ENCODE peak calls at places on chromosomes 4 and X, in seven cellular contexts. One of them, this sample, is unnamed.

GRCh38 chrX:150533863-150534262 is 34.6 kb upstream of the MTM1 start:
- DNase-seq in activated naive CD8-positive, alpha-beta T cell treated with anti-CD3 and anti-CD28 coated beads for 36 hours: no peak
- DNase-seq in ovary: no peak
- DNase-seq in Calu3: no peak
- DNase-seq in AG09319: no peak
- DNase-seq in activated CD8-positive, alpha-beta memory T cell treated with anti-CD3 and anti-CD28 coated beads for 4 hours: no peak
- DNase-seq in head of caudate nucleus: no peak
- DNase-seq in this sample: no peak

GRCh38 chr4:5865896-5866599 is 26.8 kb downstream of the CRMP1 start:
- DNase-seq in activated naive CD8-positive, alpha-beta T cell treated with anti-CD3 and anti-CD28 coated beads for 36 hours: no peak
- DNase-seq in head of caudate nucleus: no peak
- DNase-seq in activated CD8-positive, alpha-beta memory T cell treated with anti-CD3 and anti-CD28 coated beads for 4 hours: no peak
- DNase-seq in AG09319: no peak
- DNase-seq in Calu3: no peak
- DNase-seq in ovary: no peak
- DNase-seq in this sample: no peak

GRCh38 chr4:115110191-115111166 is 2.9 kb downstream of the NDST4 start:
- DNase-seq in activated CD8-positive, alpha-beta memory T cell treated with anti-CD3 and anti-CD28 coated beads for 4 hours: no peak
- DNase-seq in activated naive CD8-positive, alpha-beta T cell treated with anti-CD3 and anti-CD28 coated beads for 36 hours: no peak
- DNase-seq in Calu3: no peak
- DNase-seq in AG09319: no peak
- DNase-seq in head of caudate nucleus: no peak
- DNase-seq in ovary: no peak
- DNase-seq in this sample: no peak

GRCh38 chrX:37824491-37825224 is 22.7 kb downstream of the DYNLT3 start:
- DNase-seq in AG09319: no peak
- DNase-seq in ovary: no peak
- DNase-seq in Calu3: no peak
- DNase-seq in activated naive CD8-positive, alpha-beta T cell treated with anti-CD3 and anti-CD28 coated beads for 36 hours: no peak
- DNase-seq in activated CD8-positive, alpha-beta memory T cell treated with anti-CD3 and anti-CD28 coated beads for 4 hours: no peak
- DNase-seq in head of caudate nucleus: no peak
- DNase-seq in this sample: no peak

GRCh38 chr4:123244233-123244632 is 152.4 kb upstream of the SPRY1 start:
- DNase-seq in head of caudate nucleus: peak; percentile 19
- DNase-seq in activated CD8-positive, alpha-beta memory T cell treated with anti-CD3 and anti-CD28 coated beads for 4 hours: peak; percentile 1
- DNase-seq in AG09319: no peak
- DNase-seq in Calu3: no peak
- DNase-seq in ovary: no peak
- DNase-seq in activated naive CD8-positive, alpha-beta T cell treated with anti-CD3 and anti-CD28 coated beads for 36 hours: no peak
- DNase-seq in this sample: no peak

GRCh38 chrX:110131031-110131430 is 128.1 kb downstream of the TMEM164 start:
- DNase-seq in Calu3: no peak
- DNase-seq in AG09319: no peak
- DNase-seq in head of caudate nucleus: no peak
- DNase-seq in activated naive CD8-positive, alpha-beta T cell treated with anti-CD3 and anti-CD28 coated beads for 36 hours: no peak
- DNase-seq in activated CD8-positive, alpha-beta memory T cell treated with anti-CD3 and anti-CD28 coated beads for 4 hours: no peak
- DNase-seq in ovary: no peak
- DNase-seq in this sample: no peak

GRCh38 chr4:131002132-131002531 is 1906.2 kb downstream of the C4orf33 start:
- DNase-seq in activated naive CD8-positive, alpha-beta T cell treated with anti-CD3 and anti-CD28 coated beads for 36 hours: no peak
- DNase-seq in ovary: no peak
- DNase-seq in head of caudate nucleus: no peak
- DNase-seq in AG09319: no peak
- DNase-seq in Calu3: no peak
- DNase-seq in activated CD8-positive, alpha-beta memory T cell treated with anti-CD3 and anti-CD28 coated beads for 4 hours: no peak
- DNase-seq in this sample: no peak

GRCh38 chr4:115844180-115844579 is 730.8 kb upstream of the NDST4 start:
- DNase-seq in head of caudate nucleus: no peak
- DNase-seq in ovary: no peak
- DNase-seq in activated naive CD8-positive, alpha-beta T cell treated with anti-CD3 and anti-CD28 coated beads for 36 hours: no peak
- DNase-seq in Calu3: no peak
- DNase-seq in activated CD8-positive, alpha-beta memory T cell treated with anti-CD3 and anti-CD28 coated beads for 4 hours: no peak
- DNase-seq in AG09319: no peak
- DNase-seq in this sample: no peak

GRCh38 chr4:147590249-147590920 is 26.8 kb upstream of the TMEM184C start:
- DNase-seq in activated CD8-positive, alpha-beta memory T cell treated with anti-CD3 and anti-CD28 coated beads for 4 hours: no peak
- DNase-seq in AG09319: no peak
- DNase-seq in ovary: peak; percentile 78
- DNase-seq in activated naive CD8-positive, alpha-beta T cell treated with anti-CD3 and anti-CD28 coated beads for 36 hours: peak; percentile 34
- DNase-seq in head of caudate nucleus: peak; percentile 80
- DNase-seq in Calu3: peak; percentile 59
- DNase-seq in this sample: peak; percentile 54

GRCh38 chr4:119739796-119740195 is 111.2 kb upstream of the PDE5A start:
- DNase-seq in head of caudate nucleus: no peak
- DNase-seq in AG09319: no peak
- DNase-seq in Calu3: no peak
- DNase-seq in activated naive CD8-positive, alpha-beta T cell treated with anti-CD3 and anti-CD28 coated beads for 36 hours: no peak
- DNase-seq in ovary: no peak
- DNase-seq in activated CD8-positive, alpha-beta memory T cell treated with anti-CD3 and anti-CD28 coated beads for 4 hours: no peak
- DNase-seq in this sample: no peak

GRCh38 chr4:89196745-89197144 is 85.4 kb downstream of the TIGD2 start:
- DNase-seq in activated naive CD8-positive, alpha-beta T cell treated with anti-CD3 and anti-CD28 coated beads for 36 hours: no peak
- DNase-seq in head of caudate nucleus: no peak
- DNase-seq in AG09319: no peak
- DNase-seq in ovary: no peak
- DNase-seq in activated CD8-positive, alpha-beta memory T cell treated with anti-CD3 and anti-CD28 coated beads for 4 hours: no peak
- DNase-seq in Calu3: peak; percentile 5
- DNase-seq in this sample: no peak

GRCh38 chrX:143476751-143477150 is 40.5 kb downstream of the SPANXN3 start:
- DNase-seq in activated naive CD8-positive, alpha-beta T cell treated with anti-CD3 and anti-CD28 coated beads for 36 hours: no peak
- DNase-seq in Calu3: no peak
- DNase-seq in AG09319: no peak
- DNase-seq in head of caudate nucleus: no peak
- DNase-seq in activated CD8-positive, alpha-beta memory T cell treated with anti-CD3 and anti-CD28 coated beads for 4 hours: no peak
- DNase-seq in ovary: no peak
- DNase-seq in this sample: no peak

This sample was measured in HCT116.